ENCODE peak calls at places on chromosomes 3 and 15, in nine cellular contexts. Y, S, W, K, T, H, D, O and E are unnamed samples.
A peak's percentile ranks its signal among the peaks of the same experiment; 100 is the strongest.

GRCh38 chr3:42051384-42052131 is 39.6 kb upstream of the TRAK1 start:
- DNase-seq in Y (no peak), S (peak; percentile 62), W (no peak), K (no peak), T (peak; percentile 61), H (no peak), D (peak; percentile 69), O (no peak), E (no peak)

GRCh38 chr3:123734527-123734902 is 149.6 kb downstream of the MYLK start:
- DNase-seq in Y (no peak), S (no peak), W (no peak), K (no peak), T (no peak), H (no peak), D (no peak), O (no peak), E (no peak)

GRCh38 chr3:159882784-159883779 is 105.6 kb upstream of the IL12A start:
- DNase-seq in Y (no peak), S (peak; percentile 43), W (no peak), K (no peak), T (peak; percentile 30), H (no peak), D (peak; percentile 22), O (no peak), E (no peak)

GRCh38 chr3:44468572-44469520 is 8.6 kb downstream of the ZNF445 start:
- DNase-seq in Y (no peak), S (peak; percentile 48), W (peak; percentile 11), K (no peak), T (peak; percentile 39), H (peak; percentile 68), D (peak; percentile 22), O (no peak), E (no peak)

GRCh38 chr3:152069871-152070270 is 196.4 kb downstream of the SUCNR1 start:
- DNase-seq in Y (no peak), S (no peak), W (no peak), K (no peak), T (no peak), H (no peak), D (no peak), O (no peak), E (no peak)

GRCh38 chr3:119219069-119219468 is 21.6 kb downstream of the B4GALT4 start:
- DNase-seq in Y (no peak), S (no peak), W (no peak), K (no peak), T (peak; percentile 33), H (no peak), D (no peak), O (no peak), E (no peak)

GRCh38 chr3:141877911-141878310 is 1.5 kb downstream of the ATP1B3 start:
- DNase-seq in Y (no peak), S (peak; percentile 70), W (no peak), K (no peak), T (peak; percentile 54), H (no peak), D (no peak), O (no peak), E (no peak)

GRCh38 chr3:139414608-139415224 is 25.3 kb upstream of the COPB2 start:
- DNase-seq in Y (no peak), S (no peak), W (no peak), K (no peak), T (no peak), H (no peak), D (no peak), O (no peak), E (no peak)

GRCh38 chr3:125440559-125440955 is 65.4 kb upstream of the ZNF148 start:
- DNase-seq in Y (no peak), S (no peak), W (peak; percentile 23), K (no peak), T (no peak), H (peak; percentile 71), D (no peak), O (no peak), E (no peak)

GRCh38 chr3:133941390-133941789 is 45.7 kb upstream of the RAB6B start:
- DNase-seq in Y (no peak), S (no peak), W (no peak), K (no peak), T (peak; percentile 78), H (peak; percentile 65), D (no peak), O (peak; percentile 18), E (no peak)

GRCh38 chr3:9994086-9994844 is 7.6 kb upstream of the EMC3 start:
- DNase-seq in Y (no peak), S (peak; percentile 80), W (no peak), K (no peak), T (peak; percentile 87), H (no peak), D (no peak), O (no peak), E (no peak)

GRCh38 chr3:189967254-189967865 is 153.3 kb downstream of the P3H2 start:
- DNase-seq in Y (no peak), S (peak; percentile 67), W (peak; percentile 37), K (no peak), T (peak; percentile 71), H (no peak), D (no peak), O (no peak), E (no peak)

GRCh38 chr15:88605507-88606436 is 15.4 kb upstream of the AEN start:
- DNase-seq in Y (no peak), S (peak; percentile 60), W (peak; percentile 15), K (peak; percentile 74), T (peak; percentile 50), H (peak; percentile 95), D (peak; percentile 69), O (peak; percentile 76), E (no peak)

GRCh38 chr3:196803891-196804468 is 63.7 kb upstream of the SENP5 start:
- DNase-seq in Y (no peak), S (no peak), W (no peak), K (no peak), T (no peak), H (no peak), D (no peak), O (no peak), E (no peak)

GRCh38 chr3:196800742-196801141 is 61.1 kb downstream of the PAK2 start:
- DNase-seq in Y (no peak), S (no peak), W (no peak), K (no peak), T (no peak), H (no peak), D (no peak), O (no peak), E (no peak)

DNA sequence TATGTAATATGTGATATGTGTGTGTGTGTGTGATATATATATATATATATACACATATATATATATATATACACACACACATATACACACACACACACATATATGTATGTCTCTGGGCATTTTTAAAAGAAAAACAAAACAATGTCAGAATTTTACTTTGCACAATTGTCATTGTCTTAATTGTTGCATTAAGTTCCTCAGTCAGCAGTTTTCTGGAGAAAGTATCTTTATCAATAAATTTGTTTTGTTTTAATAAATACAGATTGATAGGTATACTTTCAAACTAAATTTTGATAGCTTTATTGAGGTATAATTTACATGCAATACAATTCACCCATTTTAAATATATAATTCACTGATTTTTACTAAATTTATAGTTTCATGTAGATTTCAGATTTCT is 62.9 kb upstream of the SENP5 start:
- DNase-seq in Y (no peak), S (no peak), W (no peak), K (no peak), T (no peak), H (no peak), D (no peak), O (no peak), E (no peak)
- H3K4me3 ChIP-seq in Y (no peak overlapping the region), S (no peak overlapping the region), W (no peak overlapping the region), K (no peak overlapping the region), T (no peak overlapping the region), H (no peak overlapping the region), D (no peak overlapping the region), O (no peak overlapping the region), E (no peak overlapping the region)

GRCh38 chr15:28125673-28126651 is 26.8 kb upstream of the OCA2 start:
- DNase-seq in Y (no peak), S (peak; percentile 66), W (no peak), K (peak; percentile 7), T (peak; percentile 74), H (peak; percentile 39), D (no peak), O (no peak), E (peak; percentile 27)

GRCh38 chr15:28120359-28120640 is 21.2 kb upstream of the OCA2 start:
- DNase-seq in Y (no peak), S (no peak), W (no peak), K (no peak), T (no peak), H (no peak), D (no peak), O (no peak), E (no peak)

GRCh38 chr15:28123408-28124023 is 24.4 kb upstream of the OCA2 start:
- DNase-seq in Y (peak; percentile 72), S (peak; percentile 85), W (peak; percentile 68), K (peak; percentile 72), T (peak; percentile 79), H (peak; percentile 95), D (peak; percentile 84), O (no peak), E (peak; percentile 55)

GRCh38 chr15:28124841-28125240 is 25.7 kb upstream of the OCA2 start:
- DNase-seq in Y (no peak), S (no peak), W (no peak), K (peak; percentile 52), T (no peak), H (peak; percentile 36), D (no peak), O (no peak), E (no peak)

GRCh38 chr15:28122038-28122949 is 23.2 kb upstream of the OCA2 start:
- DNase-seq in Y (no peak), S (no peak), W (no peak), K (peak; percentile 33), T (no peak), H (peak; percentile 26), D (no peak), O (no peak), E (no peak)
- H3K36me3 ChIP-seq in Y (no peaks in the 10 kb centered on the region), S (peaks cover 6% of the 10 kb centered on the region), W (no peaks in the 10 kb centered on the region), K (peaks cover 12% of the 10 kb centered on the region), T (peaks cover 47% of the 10 kb centered on the region), H (peaks cover 71% of the 10 kb centered on the region), D (no peaks in the 10 kb centered on the region), O (peaks cover 86% of the 10 kb centered on the region), E (peaks cover 10% of the 10 kb centered on the region)

DNA sequence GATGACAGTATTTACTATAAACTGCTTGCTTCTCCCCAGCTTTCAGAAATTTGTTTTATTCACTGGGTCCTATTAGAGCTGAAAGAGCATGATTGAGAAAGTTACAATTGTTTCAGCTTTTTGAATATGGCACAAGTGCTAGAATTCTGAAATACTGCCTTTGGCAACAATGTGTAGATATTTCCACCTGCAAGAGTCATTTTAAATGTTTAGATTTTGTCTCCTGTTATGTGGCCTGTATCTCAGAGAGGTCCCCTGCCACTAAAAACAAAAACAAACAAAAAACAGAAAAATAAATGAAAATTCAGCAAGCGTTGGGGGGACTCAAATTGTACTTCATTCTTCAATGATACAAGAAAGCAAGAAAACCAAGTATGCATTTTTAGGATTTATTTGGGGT is 28.7 kb downstream of the TGFBR2 start:
- DNase-seq in Y (no peak), S (no peak), W (no peak), K (no peak), T (no peak), H (no peak), D (no peak), O (no peak), E (no peak)
- H3K4me1 ChIP-seq in Y (peaks cover 11% of the 10 kb centered on the region), S (peaks cover 24% of the 10 kb centered on the region), W (no peaks in the 10 kb centered on the region), K (peaks cover 26% of the 10 kb centered on the region), T (peaks cover 4% of the 10 kb centered on the region), H (no peaks in the 10 kb centered on the region), D (peaks cover 41% of the 10 kb centered on the region), O (peaks cover 100% of the 10 kb centered on the region), E (no peaks in the 10 kb centered on the region)

DNA sequence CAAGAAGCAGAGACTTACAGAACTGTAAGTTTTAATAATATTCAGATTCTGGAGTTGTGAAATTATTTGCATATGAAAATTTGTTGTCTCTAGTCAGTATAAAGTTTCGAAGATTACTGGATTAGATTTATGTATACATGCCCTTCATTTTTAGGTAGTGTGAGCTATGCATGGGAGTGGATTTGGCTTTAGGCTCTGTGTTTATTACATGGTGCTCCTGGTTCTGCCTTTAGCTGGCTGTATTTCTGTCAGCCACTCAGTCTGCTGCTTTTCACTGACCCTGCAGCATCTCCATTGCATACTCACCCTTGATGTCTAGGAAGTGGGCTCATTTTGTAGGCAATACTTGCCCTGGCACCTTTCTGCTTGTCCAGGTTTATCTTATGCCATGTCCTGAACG is 147.5 kb upstream of the LRRFIP2 start:
- DNase-seq in Y (no peak), S (no peak), W (no peak), K (no peak), T (no peak), H (no peak), D (no peak), O (no peak), E (no peak)
- H3K4me3 ChIP-seq in Y (no peak overlapping the region), S (no peak overlapping the region), W (no peak overlapping the region), K (no peak overlapping the region), T (no peak overlapping the region), H (no peak overlapping the region), D (no peak overlapping the region), O (no peak overlapping the region), E (no peak overlapping the region)